ENCODE peak calls at places on chromosomes 11 and 22, in seven cellular contexts. H is cardiac muscle cell, K is transverse colon, T is OCI-LY7, F is uterus, M is heart right ventricle, N is psoas muscle. Q is an unnamed sample. For H3K9me3, the result is how much of the 10 kb centered on the place peaks cover.

GRCh38 chr11:17406082-17406817 is 17.8 kb upstream of the KCNJ11 start:
- DNase-seq in F (no peak), H (no peak), M (no peak), T (no peak), N (no peak), K (no peak), Q (no peak)

GRCh38 chr11:119222308-119222707 is 16.2 kb downstream of the CBL start:
- DNase-seq in F (no peak), M (no peak), T (no peak), K (no peak), N (no peak), H (no peak), Q (no peak)

GRCh38 chr11:67665537-67666302 is 8.7 kb downstream of the ALDH3B2 start:
- DNase-seq in H (peak), M (no peak), F (no peak), K (peak), N (no peak), T (peak), Q (no peak)

GRCh38 chr22:46309526-46310085 is 12.9 kb downstream of the GTSE1 start:
- DNase-seq in K (no peak), M (peak), F (no peak), H (no peak), N (no peak), T (no peak), Q (no peak)

GRCh38 chr11:116438651-116439479 is 333.9 kb downstream of the BUD13 start:
- DNase-seq in N (no peak), M (no peak), F (no peak), K (no peak), T (no peak), H (no peak), Q (no peak)

GRCh38 chr11:116072133-116072532 is 567.9 kb upstream of the CADM1 start:
- DNase-seq in H (no peak), M (no peak), N (no peak), F (no peak), T (no peak), K (no peak), Q (no peak)

GRCh38 chr11:2156416-2157182 is 4.4 kb downstream of the INS start:
- DNase-seq in F (peak), M (peak), H (peak), T (peak), K (peak), N (peak), Q (peak)

GRCh38 chr11:44726278-44727113 is at the start of gene TSPAN18:
- DNase-seq in K (no peak), H (peak), M (peak), N (peak), F (peak), T (peak), Q (peak)

GRCh38 chr22:19522190-19522880 is 1.9 kb downstream of the CLDN5 start:
- DNase-seq in F (no peak), N (no peak), H (no peak), T (no peak), M (peak), K (no peak), Q (no peak)

GRCh38 chr22:39136317-39136716 is 16.2 kb downstream of the CBX7 start:
- DNase-seq in M (no peak), K (no peak), T (no peak), N (no peak), H (no peak), F (no peak), Q (no peak)

DNA sequence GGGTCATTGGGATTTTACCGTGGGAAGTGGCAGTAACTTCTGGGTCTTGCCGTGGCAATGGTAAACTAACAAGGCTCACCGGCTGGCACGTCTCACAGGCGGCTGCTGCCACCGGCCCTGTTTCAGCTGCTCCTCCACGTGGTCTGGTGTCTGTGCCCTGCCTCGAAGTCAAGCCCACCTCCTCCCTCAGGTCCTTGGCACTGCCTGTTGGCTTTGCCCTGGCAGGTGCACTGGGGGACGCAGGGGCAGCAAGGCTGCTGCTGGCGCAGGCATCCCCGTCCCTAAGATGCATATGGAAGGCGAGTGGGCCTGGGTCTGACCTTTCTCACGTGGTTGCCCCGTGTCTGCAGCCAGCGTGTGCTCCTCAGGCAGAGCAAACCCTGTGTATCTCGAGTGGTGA is 783.6 kb downstream of the BRD1 start:
- DNase-seq in H (no peak), N (no peak), F (no peak), M (no peak), K (no peak), T (no peak), Q (no peak)
- H3K9me3 ChIP-seq in H (under half), N (under half), F (under half), M (under half), K (under half), T (under half), Q (under half)

DNA sequence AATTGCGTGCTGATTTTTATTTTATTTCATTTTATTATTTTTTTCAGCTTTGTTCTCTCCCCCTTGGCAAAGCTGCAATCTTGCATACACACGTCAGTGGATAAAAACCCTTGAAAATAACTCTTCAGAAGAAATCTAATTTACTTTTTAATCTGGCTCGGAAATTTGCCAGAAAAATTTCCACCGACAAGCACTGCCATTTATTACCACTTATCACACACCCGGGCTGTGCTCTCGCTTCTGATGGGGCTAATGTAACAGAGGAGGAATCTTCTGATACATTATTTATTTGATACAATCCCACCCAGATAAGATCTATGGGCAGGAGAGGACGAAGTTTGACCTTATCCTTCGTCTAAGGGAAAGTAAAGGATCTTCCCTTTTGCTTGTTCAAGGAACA is 238.1 kb downstream of the NXPE2 start:
- DNase-seq in M (no peak), H (no peak), N (no peak), T (no peak), F (no peak), K (no peak), Q (no peak)
- H3K4me3 ChIP-seq in M (no peak), H (no peak), N (no peak), T (no peak), F (no peak), K (no peak), Q (no peak)

GRCh38 chr11:86958259-86958658 is 3.1 kb upstream of the FZD4 start:
- DNase-seq in N (no peak), K (no peak), T (no peak), F (no peak), M (no peak), H (peak), Q (no peak)

GRCh38 chr11:86954288-86955110 is 696 bp downstream of the FZD4 start:
- DNase-seq in F (peak), N (peak), K (peak), H (peak), M (peak), T (no peak), Q (no peak)

GRCh38 chr11:86952933-86953637 is 2.1 kb downstream of the FZD4 start:
- DNase-seq in F (no peak), N (no peak), T (no peak), H (no peak), K (no peak), M (no peak), Q (no peak)

GRCh38 chr11:86955111-86955673 is at the start of gene FZD4:
- DNase-seq in H (peak), F (peak), K (peak), T (peak), N (peak), M (peak), Q (peak)

GRCh38 chr11:86955674-86956522 is 703 bp upstream of the FZD4 start:
- DNase-seq in H (peak), K (peak), F (peak), N (peak), M (peak), T (peak), Q (peak)
- TF ChIP-seq CTCF in H (peak), K (peak), F (peak), N (peak), M (peak), T (peak), Q (no peak)

GRCh38 chr11:19187880-19188279 is 13.9 kb downstream of the CSRP3 start:
- DNase-seq in M (no peak), F (no peak), H (no peak), N (no peak), K (no peak), T (no peak), Q (no peak)

GRCh38 chr11:19185036-19185435 is 16.7 kb downstream of the CSRP3 start:
- DNase-seq in K (no peak), F (no peak), N (no peak), M (no peak), T (no peak), H (no peak), Q (no peak)

GRCh38 chr11:19185516-19186052 is 16.2 kb downstream of the CSRP3 start:
- DNase-seq in H (no peak), T (no peak), N (no peak), F (no peak), K (no peak), M (no peak), Q (no peak)

GRCh38 chr11:19183641-19184040 is 18.1 kb downstream of the CSRP3 start:
- DNase-seq in F (no peak), N (no peak), K (no peak), T (no peak), M (no peak), H (no peak), Q (no peak)

DNA sequence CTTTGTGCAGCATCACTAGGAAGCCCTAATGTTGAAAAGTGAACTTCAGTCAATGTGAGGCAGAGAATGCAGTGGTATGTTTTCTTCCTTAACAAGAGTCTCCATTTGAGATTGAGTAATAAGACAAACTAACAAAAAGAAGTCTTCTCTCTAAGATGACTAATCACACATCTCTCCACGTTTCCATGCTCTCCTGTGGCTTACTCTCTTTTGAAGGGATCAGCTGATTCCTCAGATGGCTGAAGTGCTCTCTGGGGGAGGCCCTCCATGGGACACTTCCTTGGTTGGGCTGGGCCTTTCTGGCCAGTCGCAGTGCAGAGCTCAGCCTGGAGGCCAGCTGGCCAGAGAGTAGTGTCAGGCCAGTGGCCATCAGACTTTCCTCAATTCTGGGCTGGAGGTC is 14.7 kb downstream of the CSRP3 start:
- DNase-seq in H (no peak), M (no peak), N (no peak), K (no peak), T (no peak), F (no peak), Q (no peak)
- H3K9me3 ChIP-seq in H (under half), M (under half), N (under half), K (under half), T (under half), F (under half), Q (under half)

GRCh38 chr22:41076857-41077256 is 15.5 kb upstream of the EP300 start:
- DNase-seq in F (no peak), T (no peak), M (no peak), K (no peak), N (no peak), H (no peak), Q (no peak)
- H3K4me3 ChIP-seq in F (no peak), T (no peak), M (no peak), K (no peak), N (no peak), H (no peak), Q (no peak)

GRCh38 chr11:27721505-27722116 is 21.4 kb upstream of the BDNF start:
- DNase-seq in M (no peak), K (no peak), T (no peak), H (no peak), N (no peak), F (no peak), Q (no peak)
- TF ChIP-seq CTCF in M (no peak), K (no peak), T (no peak), H (no peak), N (no peak), F (no peak), Q (no peak)

GRCh38 chr22:47474464-47474863 is 712.0 kb downstream of the TBC1D22A start:
- DNase-seq in N (no peak), T (no peak), M (no peak), H (no peak), K (no peak), F (no peak), Q (no peak)
- H3K9me3 ChIP-seq in N (under half), T (under half), M (under half), H (under half), K (under half), F (under half), Q (under half)

GRCh38 chr11:103370076-103370475 is 260.9 kb downstream of the DYNC2H1 start:
- DNase-seq in T (no peak), H (no peak), M (no peak), F (no peak), K (no peak), N (no peak), Q (no peak)

GRCh38 chr11:103368151-103368550 is 258.9 kb downstream of the DYNC2H1 start:
- DNase-seq in H (no peak), T (no peak), F (no peak), N (no peak), M (no peak), K (no peak), Q (no peak)

GRCh38 chr11:103364687-103365086 is 255.5 kb downstream of the DYNC2H1 start:
- DNase-seq in T (no peak), M (no peak), F (no peak), N (no peak), K (no peak), H (peak), Q (no peak)

GRCh38 chr11:103367650-103368049 is 258.4 kb downstream of the DYNC2H1 start:
- DNase-seq in N (no peak), H (no peak), T (no peak), F (no peak), K (no peak), M (no peak), Q (no peak)
- H3K4me3 ChIP-seq in N (no peak), H (no peak), T (no peak), F (no peak), K (no peak), M (no peak), Q (no peak)